ENCODE peak calls at places on chromosome 19, in five cellular contexts. N is activated B cell treated with CpG ODN at 0.5 μM for 24 hours, G is RWPE1, Y is RWPE2, R is right lobe of liver. M is an unnamed sample.

GRCh38 chr19:31675187-31675913 is 326.1 kb upstream of the TSHZ3 start:
- DNase-seq in N (no peak), G (peak), Y (no peak), R (no peak), M (no peak)

GRCh38 chr19:9819590-9819898 is 665 bp upstream of the FBXL12 start:
- DNase-seq in N (no peak), G (no peak), Y (no peak), R (no peak), M (no peak)

GRCh38 chr19:8608858-8609209 is 1.7 kb downstream of the ADAMTS10 start:
- DNase-seq in N (no peak), G (no peak), Y (no peak), R (no peak), M (no peak)

GRCh38 chr19:34853369-34853768 is 73.3 kb upstream of the ZNF30 start:
- DNase-seq in N (no peak), G (no peak), Y (no peak), R (no peak), M (no peak)

GRCh38 chr19:21508198-21508597 is 2.8 kb downstream of the ZNF429 start:
- DNase-seq in N (no peak), G (no peak), Y (no peak), R (no peak), M (no peak)

GRCh38 chr19:57648336-57649003 is 15.5 kb downstream of the ZNF211 start:
- DNase-seq in N (no peak), G (no peak), Y (no peak), R (no peak), M (no peak)

GRCh38 chr19:15195381-15195964 is 5.3 kb downstream of the NOTCH3 start:
- DNase-seq in N (no peak), G (peak), Y (peak), R (no peak), M (peak)

GRCh38 chr19:2812414-2813234 is 7.0 kb upstream of the ZNF554 start:
- DNase-seq in N (no peak), G (no peak), Y (no peak), R (no peak), M (no peak)

GRCh38 chr19:35089554-35089953 is 26.1 kb upstream of the FXYD3 start:
- DNase-seq in N (no peak), G (no peak), Y (no peak), R (no peak), M (no peak)

DNA sequence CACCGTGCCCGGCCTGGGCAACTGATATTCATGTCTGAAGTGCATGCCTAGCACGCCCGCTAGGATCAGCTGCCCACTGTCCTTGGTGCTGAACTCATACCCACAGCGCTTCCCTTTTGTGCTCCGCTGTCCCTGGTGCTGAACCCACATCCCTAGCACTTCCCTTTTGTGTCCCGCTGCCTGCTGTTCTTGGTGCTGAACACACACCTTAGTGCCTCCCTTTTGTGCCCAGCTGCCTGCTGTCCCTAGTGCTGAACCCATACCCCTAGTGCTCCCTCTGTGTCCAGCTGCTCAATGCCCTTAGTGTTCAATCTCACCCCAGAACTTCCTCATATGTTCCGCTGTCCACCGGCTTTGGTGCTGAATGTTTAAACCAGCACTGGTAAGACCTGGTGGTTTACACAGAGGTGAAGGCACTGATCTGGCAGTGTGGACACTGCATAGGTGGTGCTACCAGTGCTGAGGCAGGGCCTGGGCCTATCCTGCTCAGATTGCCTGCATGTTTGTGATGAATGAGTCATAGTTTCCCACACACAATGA is 26.3 kb upstream of the SIGLEC11 start:
- DNase-seq in N (peak), G (peak), Y (no peak), R (peak), M (no peak)
- TF ChIP-seq CTCF in N (no peak), G (no peak), Y (no peak), R (no peak), M (no peak)

DNA sequence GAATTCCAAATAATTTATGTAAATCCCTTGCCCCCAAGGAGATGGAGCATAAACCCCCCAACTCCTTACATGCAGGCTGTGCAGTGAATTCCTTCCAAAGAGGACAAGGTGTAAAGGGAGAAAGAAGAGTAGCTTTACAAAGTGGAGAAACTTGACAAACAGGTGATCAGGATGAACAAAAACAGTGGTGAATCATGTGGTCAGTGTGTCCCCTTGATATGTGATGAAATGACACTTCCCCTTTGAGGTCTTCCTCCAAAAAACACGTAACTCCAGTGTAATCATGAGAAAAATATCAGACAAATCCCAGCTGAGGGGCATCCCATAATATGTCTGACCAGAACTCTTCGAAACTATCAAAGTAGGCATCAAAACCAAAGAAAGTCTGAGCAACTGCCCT is 29.5 kb upstream of the AKT2 start:
- DNase-seq in N (no peak), G (no peak), Y (no peak), R (no peak), M (no peak)
- TF ChIP-seq CTCF in N (no peak), G (no peak), Y (no peak), R (no peak), M (no peak)

GRCh38 chr19:45146716-45147337 is 14.0 kb downstream of the NKPD1 start:
- DNase-seq in N (no peak), G (no peak), Y (no peak), R (no peak), M (no peak)

GRCh38 chr19:45144431-45145269 is 16.1 kb downstream of the NKPD1 start:
- DNase-seq in N (no peak), G (no peak), Y (no peak), R (no peak), M (no peak)

GRCh38 chr19:45146251-45146650 is 14.5 kb downstream of the NKPD1 start:
- DNase-seq in N (no peak), G (no peak), Y (no peak), R (no peak), M (no peak)

GRCh38 chr19:45147835-45148676 is 12.7 kb downstream of the NKPD1 start:
- DNase-seq in N (no peak), G (no peak), Y (no peak), R (no peak), M (no peak)

GRCh38 chr19:45145270-45146189 is 15.3 kb downstream of the NKPD1 start:
- DNase-seq in N (no peak), G (no peak), Y (no peak), R (no peak), M (no peak)
- TF ChIP-seq CTCF in N (no peak), G (no peak), Y (no peak), R (no peak), M (no peak)

DNA sequence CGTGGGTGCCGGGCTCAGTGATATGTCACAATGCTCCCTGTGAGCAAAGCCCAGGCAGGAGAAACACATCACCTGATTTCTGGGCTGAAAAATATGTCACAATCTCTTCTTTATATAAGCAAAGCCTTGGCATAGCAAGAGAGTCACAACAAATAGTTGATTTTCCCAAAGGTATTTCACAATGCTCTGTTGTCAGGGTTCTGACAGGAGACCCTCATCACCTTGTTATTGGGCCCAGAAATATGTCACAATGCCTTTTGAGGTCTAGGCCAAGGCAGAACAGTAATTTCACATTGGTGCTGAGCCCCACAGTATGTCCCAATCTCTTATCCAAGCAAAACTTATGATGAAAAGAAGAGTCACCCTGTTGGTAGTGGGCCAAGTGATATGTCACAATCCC is 125.7 kb downstream of the ZNF675 start:
- DNase-seq in N (no peak), G (no peak), Y (no peak), R (no peak), M (no peak)
- TF ChIP-seq CTCF in N (no peak), G (no peak), Y (no peak), R (no peak), M (no peak)

GRCh38 chr19:10898633-10899032 is 27.3 kb downstream of the CARM1 start:
- DNase-seq in N (no peak), G (peak), Y (no peak), R (no peak), M (no peak)

GRCh38 chr19:10894911-10895213 is 23.5 kb downstream of the CARM1 start:
- DNase-seq in N (no peak), G (no peak), Y (no peak), R (no peak), M (no peak)

GRCh38 chr19:10896851-10897526 is 25.6 kb downstream of the CARM1 start:
- DNase-seq in N (no peak), G (no peak), Y (no peak), R (no peak), M (no peak)

GRCh38 chr19:10895363-10895762 is 24.0 kb downstream of the CARM1 start:
- DNase-seq in N (no peak), G (no peak), Y (no peak), R (no peak), M (no peak)

GRCh38 chr19:10895920-10896319 is 24.6 kb downstream of the CARM1 start:
- DNase-seq in N (no peak), G (no peak), Y (no peak), R (no peak), M (no peak)
- TF ChIP-seq CTCF in N (no peak), G (no peak), Y (no peak), R (no peak), M (no peak)

GRCh38 chr19:43315851-43316250 is 37.6 kb upstream of the CD177 start:
- DNase-seq in N (no peak), G (no peak), Y (no peak), R (no peak), M (no peak)

GRCh38 chr19:43318796-43319314 is 34.6 kb upstream of the CD177 start:
- DNase-seq in N (no peak), G (no peak), Y (no peak), R (no peak), M (no peak)

GRCh38 chr19:43313711-43314495 is 39.6 kb upstream of the CD177 start:
- DNase-seq in N (no peak), G (no peak), Y (no peak), R (no peak), M (no peak)

GRCh38 chr19:43318203-43318602 is 35.3 kb upstream of the CD177 start:
- DNase-seq in N (no peak), G (no peak), Y (no peak), R (no peak), M (no peak)

GRCh38 chr19:43316591-43317319 is 36.7 kb upstream of the CD177 start:
- DNase-seq in N (no peak), G (peak), Y (no peak), R (no peak), M (no peak)
- TF ChIP-seq CTCF in N (no peak), G (peak), Y (peak), R (peak), M (peak)

DNA sequence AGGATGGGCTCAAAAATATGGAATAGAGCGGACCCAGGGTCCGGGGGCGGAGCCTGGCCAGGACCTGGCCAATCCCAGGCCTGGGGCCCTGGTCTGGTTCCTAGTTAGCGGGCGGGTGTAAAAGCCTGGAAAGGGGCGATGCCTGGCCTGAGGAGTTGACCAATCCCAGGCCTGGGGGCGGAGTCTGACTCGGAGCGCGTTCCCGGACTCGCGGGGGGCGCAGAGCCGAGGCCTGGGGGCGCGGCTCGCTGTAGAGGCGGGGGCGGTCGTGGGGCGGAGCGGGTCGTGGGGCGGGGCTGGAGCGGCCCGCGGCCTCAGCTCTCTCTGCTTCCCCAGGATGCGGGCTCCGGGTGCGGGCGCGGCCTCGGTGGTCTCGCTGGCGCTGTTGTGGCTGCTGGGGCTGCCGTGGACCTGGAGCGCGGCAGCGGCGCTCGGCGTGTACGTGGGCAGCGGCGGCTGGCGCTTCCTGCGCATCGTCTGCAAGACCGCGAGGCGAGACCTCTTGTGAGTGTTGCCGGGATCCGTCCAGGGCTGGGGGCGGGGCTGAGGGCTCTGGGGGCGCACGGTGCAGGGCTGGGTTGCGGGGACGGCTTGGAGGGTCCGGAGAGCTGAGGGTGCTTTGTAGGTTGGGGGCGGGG is at the start of gene SLC27A1:
- DNase-seq in N (peak), G (peak), Y (peak), R (peak), M (peak)
- TF ChIP-seq CTCF in N (no peak), G (no peak), Y (no peak), R (no peak), M (no peak)